ENCODE peak calls at places on chromosomes 6 and 20, in five cellular contexts. V is GM23338, O is HCT116, A is K562, P is GM12878. D is an unnamed sample.

GRCh38 chr20:22717466-22717865 is 133.1 kb upstream of the FOXA2 start:
- ATAC-seq in O (no peak), P (no peak), A (no peak), V (no peak), D (peak; percentile 39)

GRCh38 chr20:12597491-12597890 is 411.3 kb upstream of the SPTLC3 start:
- ATAC-seq in V (no peak), A (no peak), O (no peak), P (no peak), D (no peak)

GRCh38 chr20:48795058-48795457 is 32.7 kb downstream of the PREX1 start:
- ATAC-seq in V (no peak), A (no peak), O (no peak), P (no peak), D (no peak)

GRCh38 chr6:166115609-166116008 is 52.0 kb downstream of the TBXT start:
- ATAC-seq in A (no peak), O (no peak), P (no peak), V (no peak), D (no peak)

GRCh38 chr6:22296067-22296466 is 769 bp downstream of the PRL start:
- ATAC-seq in O (no peak), V (no peak), A (no peak), P (no peak), D (no peak)

GRCh38 chr20:58127731-58128130 is 100.7 kb downstream of the ANKRD60 start:
- ATAC-seq in A (no peak), P (no peak), V (no peak), O (peak; percentile 86), D (no peak)

GRCh38 chr6:150254671-150255228 is 111.9 kb downstream of the PPP1R14C start:
- ATAC-seq in O (no peak), A (no peak), V (no peak), P (no peak), D (no peak)

GRCh38 chr20:17557675-17558006 is 12.2 kb upstream of the DSTN start:
- ATAC-seq in A (peak; percentile 48), P (no peak), V (peak; percentile 45), O (peak; percentile 67), D (no peak)

GRCh38 chr6:149657441-149657840 is 8.9 kb upstream of the KATNA1 start:
- ATAC-seq in O (no peak), P (no peak), V (no peak), A (no peak), D (no peak)

GRCh38 chr6:166814386-166814785 is 142.0 kb downstream of the RNASET2 start:
- ATAC-seq in V (no peak), P (no peak), A (no peak), O (no peak), D (no peak)

GRCh38 chr6:96823743-96824142 is 13.5 kb downstream of the GPR63 start:
- ATAC-seq in P (no peak), V (no peak), O (no peak), A (peak; percentile 42), D (no peak)

GRCh38 chr20:11902264-11902663 is 15.4 kb upstream of the BTBD3 start:
- ATAC-seq in A (no peak), O (no peak), V (no peak), P (no peak), D (no peak)

GRCh38 chr6:149393002-149393679 is 6.9 kb upstream of the SUMO4 start:
- ATAC-seq in V (no peak), O (no peak), A (no peak), P (peak; percentile 27), D (no peak)

DNA sequence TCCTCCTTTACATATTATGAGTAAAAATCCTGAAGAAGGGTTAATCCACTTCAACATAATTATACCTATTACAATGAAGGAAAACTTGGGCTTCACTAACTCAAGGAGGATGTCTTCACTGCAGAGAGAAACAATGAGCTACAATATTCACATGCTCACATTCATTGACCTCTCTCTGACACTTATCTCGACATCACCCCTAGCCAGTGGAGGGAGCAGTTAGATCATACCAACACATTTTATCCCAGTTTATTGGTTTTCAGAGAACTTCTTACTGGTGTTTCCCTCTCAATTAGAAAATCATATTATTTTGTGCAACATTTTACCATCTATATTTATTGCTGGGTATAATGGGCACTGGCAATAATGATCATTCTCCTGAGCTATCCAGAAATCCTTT is 646.5 kb downstream of the TENT5A start:
- ATAC-seq in V (no peak), P (no peak), A (no peak), O (no peak), D (no peak)
- TF ChIP-seq CTCF in V (peak; percentile 29), P (no peak), A (no peak), O (no peak), D (no peak)

DNA sequence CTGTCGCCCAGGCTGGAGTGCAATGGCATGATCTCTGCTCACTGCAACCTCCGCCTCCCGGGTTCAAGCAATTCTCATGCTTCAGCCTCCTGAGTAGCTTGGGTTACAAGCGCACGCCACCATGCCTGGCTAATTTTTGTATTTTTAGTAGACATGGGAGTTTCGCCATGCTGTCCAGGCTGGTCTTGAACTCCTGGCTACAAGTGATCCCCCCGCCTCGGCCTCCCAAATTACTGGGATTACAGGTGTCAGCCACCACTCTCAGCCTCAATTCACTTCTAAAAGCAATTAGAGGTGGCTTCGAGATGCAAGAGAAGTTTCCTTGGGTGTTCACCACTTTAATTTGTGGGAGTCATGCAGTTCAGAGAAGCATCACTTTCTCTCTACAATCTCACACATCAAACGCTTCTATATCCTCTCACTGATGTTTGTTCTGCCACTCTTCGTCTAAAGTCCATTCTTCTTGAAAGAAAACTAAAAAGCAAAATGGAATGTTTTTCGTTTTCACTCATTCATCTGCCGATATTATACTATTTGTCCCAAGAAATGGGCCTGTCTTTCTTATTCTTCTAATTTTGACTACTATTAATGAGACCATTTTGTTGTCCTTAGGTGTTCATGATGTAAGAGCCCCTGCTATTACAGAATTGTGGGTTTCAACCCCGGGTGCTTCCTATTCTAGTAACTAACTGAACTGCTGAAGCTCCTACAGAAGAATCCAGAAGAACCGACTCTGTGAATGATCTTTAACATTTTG is 38.3 kb upstream of the ENPP1 start:
- ATAC-seq in O (no peak), V (no peak), P (no peak), A (no peak), D (no peak)
- TF ChIP-seq POLR2AphosphoS5 in O (no peak), V (no peak), P (no peak), A (no peak), D (no peak)

GRCh38 chr6:155319902-155320301 is 5.6 kb upstream of the TFB1M start:
- ATAC-seq in O (no peak), V (no peak), A (no peak), P (no peak), D (no peak)

GRCh38 chr6:155314773-155315515 is 660 bp upstream of the TFB1M start:
- ATAC-seq in O (peak; percentile 59), V (no peak), A (peak; percentile 64), P (peak; percentile 79), D (peak; percentile 78)

GRCh38 chr6:155315516-155315871 is 1.2 kb upstream of the TFB1M start:
- ATAC-seq in A (no peak), P (no peak), V (no peak), O (no peak), D (no peak)

GRCh38 chr6:155316419-155316818 is 2.1 kb upstream of the TFB1M start:
- ATAC-seq in A (no peak), O (no peak), P (no peak), V (no peak), D (no peak)

GRCh38 chr6:155317186-155317585 is 2.9 kb upstream of the TFB1M start:
- ATAC-seq in O (no peak), V (no peak), P (no peak), A (no peak), D (no peak)
- TF ChIP-seq CTCF in O (peak; percentile 7), V (peak; percentile 33), P (no peak), A (peak; percentile 48), D (no peak)

GRCh38 chr20:1815502-1816085 is 79.6 kb upstream of the SIRPA start:
- ATAC-seq in P (no peak), V (no peak), A (no peak), O (no peak), D (no peak)

GRCh38 chr20:1811621-1812498 is 83.3 kb upstream of the SIRPA start:
- ATAC-seq in A (no peak), O (no peak), V (peak; percentile 77), P (no peak), D (no peak)

GRCh38 chr20:1813674-1814635 is 81.3 kb upstream of the SIRPA start:
- ATAC-seq in O (no peak), P (no peak), V (no peak), A (no peak), D (no peak)

GRCh38 chr20:1810926-1811620 is 84.1 kb upstream of the SIRPA start:
- ATAC-seq in P (no peak), V (peak; percentile 17), O (no peak), A (no peak), D (peak; percentile 44)

GRCh38 chr20:1813101-1813529 is 82.1 kb upstream of the SIRPA start:
- ATAC-seq in A (no peak), O (peak; percentile 45), V (no peak), P (no peak), D (peak; percentile 76)
- TF ChIP-seq POLR2AphosphoS5 in A (no peak), O (no peak), V (no peak), P (no peak), D (peak; percentile 70)

GRCh38 chr6:119628691-119629621 is 279.4 kb upstream of the MAN1A1 start:
- ATAC-seq in P (no peak), V (peak; percentile 53), O (peak; percentile 36), A (peak; percentile 52), D (no peak)
- TF ChIP-seq CTCF in P (no peak), V (no peak), O (peak; percentile 11), A (peak; percentile 5), D (no peak)

GRCh38 chr6:153489479-153489878 is 358.4 kb upstream of the RGS17 start:
- ATAC-seq in A (no peak), P (no peak), V (no peak), O (no peak), D (no peak)

GRCh38 chr6:153484056-153484455 is 353.0 kb upstream of the RGS17 start:
- ATAC-seq in A (no peak), P (no peak), O (no peak), V (no peak), D (no peak)

GRCh38 chr6:153488267-153488666 is 357.2 kb upstream of the RGS17 start:
- ATAC-seq in P (no peak), O (no peak), V (no peak), A (no peak), D (no peak)

DNA sequence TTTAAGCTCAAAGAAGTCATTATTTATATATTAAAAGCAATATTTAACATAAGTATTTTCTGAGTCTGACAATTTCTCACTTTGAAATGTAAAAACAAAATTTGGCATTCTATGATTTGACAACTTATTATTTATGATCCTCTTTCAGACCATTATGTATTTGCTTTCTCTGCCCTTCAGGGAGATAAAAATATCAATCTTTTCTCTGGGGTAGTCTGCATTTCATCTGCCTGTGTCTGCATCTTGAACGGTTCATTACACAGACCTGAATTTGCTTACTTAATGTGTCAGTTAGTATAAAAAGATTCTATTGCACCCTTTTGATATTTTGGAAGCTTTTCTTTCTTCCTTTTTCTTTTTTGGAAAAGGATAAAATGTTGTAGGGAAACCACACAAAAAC is 354.0 kb upstream of the RGS17 start:
- ATAC-seq in V (no peak), A (no peak), O (no peak), P (no peak), D (no peak)
- TF ChIP-seq POLR2AphosphoS5 in V (no peak), A (no peak), O (no peak), P (no peak), D (no peak)

GRCh38 chr6:90676516-90676915 is 89.6 kb upstream of the MAP3K7 start:
- ATAC-seq in O (no peak), P (no peak), V (peak; percentile 99), A (no peak), D (no peak)
- TF ChIP-seq CTCF in O (no peak), P (no peak), V (no peak), A (no peak), D (no peak)